ENCODE peak calls at places on chromosomes 3 and 15, in five cellular contexts. O is AG20443, I is iris pigment epithelial cell, Z is SIG-M5, A is A549. S is an unnamed sample.

GRCh38 chr3:72214065-72215048 is 429.4 kb upstream of the PROK2 start:
- DNase-seq in I (no peak), O (peak), Z (no peak), A (no peak), S (no peak)

GRCh38 chr3:100709840-100710235 is 544 bp downstream of the TFG start:
- DNase-seq in I (peak), A (peak), Z (no peak), O (peak), S (peak)

GRCh38 chr3:100740207-100740606 is 30.9 kb downstream of the TFG start:
- DNase-seq in I (no peak), A (no peak), Z (no peak), O (no peak), S (no peak)

GRCh38 chr3:115800489-115801080 is 177.3 kb downstream of the GAP43 start:
- DNase-seq in I (peak), A (peak), Z (no peak), O (peak), S (no peak)

GRCh38 chr3:80232760-80233159 is 465.0 kb upstream of the ROBO1 start:
- DNase-seq in Z (no peak), I (peak), O (no peak), A (peak), S (no peak)

GRCh38 chr15:29057856-29058255 is 172.1 kb downstream of the APBA2 start:
- DNase-seq in I (peak), O (no peak), Z (no peak), A (no peak), S (no peak)

GRCh38 chr3:82581350-82581749 is 819.9 kb upstream of the GBE1 start:
- DNase-seq in A (no peak), I (no peak), O (no peak), Z (no peak), S (peak)

GRCh38 chr3:45054196-45054857 is 28.2 kb downstream of the CLEC3B start:
- DNase-seq in O (peak), Z (no peak), I (peak), A (peak), S (no peak)

GRCh38 chr3:63192248-63192647 is 85.9 kb upstream of the SYNPR start:
- DNase-seq in Z (no peak), O (no peak), I (no peak), A (no peak), S (peak)

GRCh38 chr3:189143321-189143720 is 28.4 kb upstream of the TPRG1 start:
- DNase-seq in O (no peak), I (peak), A (no peak), Z (no peak), S (no peak)

GRCh38 chr15:58568157-58568571 is 136.4 kb downstream of the LIPC start:
- DNase-seq in A (no peak), O (no peak), Z (no peak), I (no peak), S (no peak)